ENCODE peak calls at places on chromosome 13, in seven cellular contexts. Q is cardiac fibroblast; F is hypothalamus; E is transverse colon; W is stimulated activated CD8-positive, alpha-beta memory T cell treated with anti-CD3 and anti-CD28 coated beads, Interleukin-12 subunit alpha, Interleukin-12 subunit beta, amount 100 ng/mL, for 4 hours; Y is amniotic stem cell; X is adrenal gland. B is an unnamed sample.

GRCh38 chr13:80141114-80141849 is 199.6 kb downstream of the SPRY2 start:
- DNase-seq in Q (peak), F (no peak), E (no peak), W (no peak), Y (peak), X (no peak), B (no peak)

GRCh38 chr13:86051134-86052103 is 252.2 kb upstream of the SLITRK6 start:
- DNase-seq in Q (no peak), F (no peak), E (peak), W (no peak), Y (no peak), X (no peak), B (no peak)

GRCh38 chr13:33349996-33350826 is 64.7 kb upstream of the STARD13 start:
- DNase-seq in Q (peak), F (no peak), E (peak), W (no peak), Y (no peak), X (peak), B (peak)

GRCh38 chr13:73096173-73097117 is 37.6 kb downstream of the KLF5 start:
- DNase-seq in Q (no peak), F (no peak), E (no peak), W (no peak), Y (no peak), X (no peak), B (no peak)

GRCh38 chr13:94248454-94249233 is 230.8 kb downstream of the DCT start:
- DNase-seq in Q (no peak), F (no peak), E (no peak), W (no peak), Y (no peak), X (no peak), B (no peak)

GRCh38 chr13:85806553-85807175 is 7.4 kb upstream of the SLITRK6 start:
- DNase-seq in Q (peak), F (no peak), E (no peak), W (no peak), Y (peak), X (no peak), B (peak)

GRCh38 chr13:97238432-97238831 is 16.3 kb downstream of the MBNL2 start:
- DNase-seq in Q (no peak), F (no peak), E (no peak), W (no peak), Y (no peak), X (no peak), B (no peak)

GRCh38 chr13:73945871-73946270 is 188.3 kb downstream of the KLF12 start:
- DNase-seq in Q (peak), F (no peak), E (no peak), W (no peak), Y (no peak), X (no peak), B (no peak)

GRCh38 chr13:29859971-29860370 is 9.6 kb upstream of the UBL3 start:
- DNase-seq in Q (peak), F (no peak), E (no peak), W (no peak), Y (peak), X (no peak), B (no peak)

GRCh38 chr13:110719036-110719710 is 5.7 kb downstream of the ING1 start:
- DNase-seq in Q (no peak), F (no peak), E (no peak), W (no peak), Y (no peak), X (no peak), B (no peak)

GRCh38 chr13:46165485-46166220 is 16.3 kb downstream of the LCP1 start:
- DNase-seq in Q (no peak), F (no peak), E (no peak), W (no peak), Y (no peak), X (no peak), B (no peak)

GRCh38 chr13:39224841-39225240 is 186.6 kb downstream of the NHLRC3 start:
- DNase-seq in Q (no peak), F (no peak), E (no peak), W (no peak), Y (no peak), X (no peak), B (no peak)

GRCh38 chr13:47484564-47484963 is 516.5 kb downstream of the SUCLA2 start:
- DNase-seq in Q (peak), F (no peak), E (no peak), W (no peak), Y (no peak), X (no peak), B (no peak)

GRCh38 chr13:41411536-41411935 is 45.8 kb upstream of the RGCC start:
- DNase-seq in Q (peak), F (no peak), E (no peak), W (no peak), Y (peak), X (peak), B (peak)

GRCh38 chr13:46386996-46387851 is at the start of gene RUBCNL:
- DNase-seq in Q (no peak), F (peak), E (peak), W (no peak), Y (no peak), X (no peak), B (peak)

GRCh38 chr13:21579754-21580316 is 24.1 kb downstream of the MICU2 start:
- DNase-seq in Q (no peak), F (no peak), E (no peak), W (no peak), Y (no peak), X (no peak), B (no peak)

GRCh38 chr13:78100481-78100880 is 181.8 kb upstream of the EDNRB start:
- DNase-seq in Q (no peak), F (no peak), E (no peak), W (no peak), Y (no peak), X (no peak), B (no peak)

GRCh38 chr13:74930402-74931165 is 551.4 kb downstream of the TBC1D4 start:
- DNase-seq in Q (peak), F (no peak), E (no peak), W (no peak), Y (peak), X (no peak), B (no peak)

B was measured in small intestine.